ENCODE peak calls at places on chromosomes 4 and X, in five cellular contexts. D, L, P, W and Z are unnamed samples. For H3K36me3, the result is how much of the 10 kb centered on the place peaks cover.

GRCh38 chrX:1394731-1395501 is 3.0 kb upstream of the SLC25A6 start:
- DNase-seq in D (no peak), L (no peak), P (no peak), W (peak), Z (no peak)

GRCh38 chrX:70479970-70480659 is 35.5 kb downstream of the DLG3 start:
- DNase-seq in D (no peak), L (peak), P (peak), W (no peak), Z (no peak)

GRCh38 chrX:103254921-103255455 is at the start of gene TCEAL8:
- DNase-seq in D (peak), L (peak), P (peak), W (peak), Z (peak)

GRCh38 chrX:65194547-65194946 is 218.3 kb upstream of the ZC4H2 start:
- DNase-seq in D (no peak), L (no peak), P (no peak), W (no peak), Z (no peak)

GRCh38 chrX:100648601-100649417 is 4.8 kb downstream of the SRPX2 start:
- DNase-seq in D (peak), L (peak), P (peak), W (no peak), Z (peak)

GRCh38 chrX:139967300-139967699 is 2.0 kb upstream of the CXorf66 start:
- DNase-seq in D (no peak), L (no peak), P (no peak), W (no peak), Z (no peak)

GRCh38 chr4:40178672-40179071 is 18.2 kb upstream of the RHOH start:
- DNase-seq in D (no peak), L (no peak), P (peak), W (no peak), Z (no peak)

GRCh38 chr4:122099896-122100295 is 52.2 kb upstream of the BLTP1 start:
- DNase-seq in D (peak), L (no peak), P (no peak), W (no peak), Z (no peak)

GRCh38 chr4:8688041-8688907 is 95.7 kb downstream of the CPZ start:
- DNase-seq in D (no peak), L (peak), P (peak), W (no peak), Z (no peak)

GRCh38 chr4:101347267-101347556 is at the start of gene PPP3CA:
- DNase-seq in D (no peak), L (no peak), P (no peak), W (no peak), Z (no peak)

GRCh38 chrX:154063234-154063633 is 34.3 kb downstream of the MECP2 start:
- DNase-seq in D (no peak), L (no peak), P (no peak), W (no peak), Z (no peak)

GRCh38 chr4:14667624-14668295 is 334.5 kb upstream of the CPEB2 start:
- DNase-seq in D (no peak), L (peak), P (no peak), W (no peak), Z (no peak)

GRCh38 chr4:174284181-174284886 is 623 bp downstream of the CEP44 start:
- DNase-seq in D (peak), L (peak), P (no peak), W (no peak), Z (no peak)

GRCh38 chr4:153335665-153336064 is 8.8 kb upstream of the MND1 start:
- DNase-seq in D (peak), L (no peak), P (no peak), W (no peak), Z (no peak)

GRCh38 chrX:133660356-133660755 is 245.1 kb upstream of the GPC4 start:
- DNase-seq in D (peak), L (no peak), P (peak), W (no peak), Z (no peak)

GRCh38 chr4:117135634-117136354 is 50.4 kb upstream of the TRAM1L1 start:
- DNase-seq in D (peak), L (no peak), P (no peak), W (no peak), Z (peak)

GRCh38 chr4:94426783-94427182 is 25.0 kb upstream of the PDLIM5 start:
- DNase-seq in D (no peak), L (no peak), P (no peak), W (no peak), Z (no peak)

GRCh38 chrX:45479196-45479834 is 278.6 kb upstream of the DIPK2B start:
- DNase-seq in D (peak), L (peak), P (no peak), W (no peak), Z (no peak)

GRCh38 chr4:4866124-4866832 is 6.8 kb downstream of the MSX1 start:
- DNase-seq in D (no peak), L (no peak), P (no peak), W (no peak), Z (peak)

GRCh38 chrX:31516492-31516891 is 444.7 kb upstream of the FTHL17 start:
- DNase-seq in D (no peak), L (no peak), P (no peak), W (no peak), Z (no peak)

GRCh38 chrX:1534321-1535168 is 2.4 kb downstream of the P2RY8 start:
- DNase-seq in D (no peak), L (no peak), P (no peak), W (no peak), Z (no peak)

GRCh38 chrX:38437093-38437492 is 84.7 kb downstream of the OTC start:
- DNase-seq in D (peak), L (peak), P (no peak), W (no peak), Z (no peak)

GRCh38 chr4:109574931-109575804 is 15.1 kb downstream of the MCUB start:
- DNase-seq in D (no peak), L (no peak), P (no peak), W (no peak), Z (no peak)

GRCh38 chr4:38867478-38868054 is at the start of gene FAM114A1:
- DNase-seq in D (peak), L (peak), P (peak), W (peak), Z (peak)

GRCh38 chr4:38004887-38005286 is 44.7 kb downstream of the PTTG2 start:
- DNase-seq in D (no peak), L (no peak), P (no peak), W (no peak), Z (no peak)

GRCh38 chr4:119835511-119835910 is 206.9 kb upstream of the PDE5A start:
- DNase-seq in D (no peak), L (no peak), P (no peak), W (no peak), Z (no peak)

GRCh38 chr4:128524311-128524710 is 236.7 kb upstream of the PGRMC2 start:
- DNase-seq in D (peak), L (peak), P (peak), W (peak), Z (no peak)

GRCh38 chrX:72018277-72019112 is 107.8 kb downstream of the NHSL2 start:
- DNase-seq in D (peak), L (peak), P (peak), W (peak), Z (peak)

GRCh38 chrX:45843518-45843917 is 642.8 kb upstream of the DIPK2B start:
- DNase-seq in D (no peak), L (no peak), P (no peak), W (no peak), Z (no peak)

GRCh38 chrX:16733013-16733412 is 13.6 kb downstream of the SYAP1 start:
- DNase-seq in D (no peak), L (no peak), P (no peak), W (no peak), Z (no peak)

GRCh38 chr4:105181259-105181658 is 34.6 kb downstream of the TET2 start:
- DNase-seq in D (no peak), L (no peak), P (no peak), W (no peak), Z (peak)

GRCh38 chrX:13747836-13748235 is 13.3 kb downstream of the OFD1 start:
- DNase-seq in D (peak), L (peak), P (peak), W (no peak), Z (peak)

DNA sequence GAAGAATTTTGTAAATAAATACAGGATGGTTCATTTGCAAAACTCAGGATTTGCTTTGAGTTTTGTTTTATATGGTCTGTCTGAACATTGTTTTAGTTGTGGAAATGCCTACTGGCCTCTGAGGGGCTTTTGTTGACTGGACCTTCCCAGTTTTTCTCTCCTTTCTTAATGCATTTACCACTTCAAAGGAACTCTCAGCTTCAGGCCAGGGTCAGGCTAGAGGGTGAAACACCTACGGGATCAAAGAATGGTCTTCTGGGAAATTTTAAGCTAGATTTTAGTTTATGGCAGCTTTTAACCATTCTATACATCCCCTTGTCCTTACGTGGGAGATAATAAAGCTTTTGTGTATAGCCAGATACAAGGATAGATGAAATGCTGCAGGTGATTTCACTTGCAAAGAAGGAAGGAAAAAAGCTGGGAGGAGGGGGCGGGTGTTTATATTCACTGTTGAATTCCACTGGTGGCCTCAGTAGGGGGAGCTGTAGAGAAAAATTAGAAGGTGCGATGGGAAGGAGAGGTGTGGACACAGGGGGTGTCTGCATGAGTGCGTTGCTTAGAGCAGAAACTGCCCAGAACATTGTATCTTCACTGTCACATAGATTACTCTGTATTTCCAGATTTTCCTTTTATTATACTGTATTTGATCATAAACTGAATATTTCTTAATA is 151.8 kb downstream of the TSPAN5 start:
- DNase-seq in D (no peak), L (no peak), P (no peak), W (no peak), Z (no peak)
- TF ChIP-seq CTCF in D (peak), L (peak), P (no peak), W (no peak), Z (peak)

DNA sequence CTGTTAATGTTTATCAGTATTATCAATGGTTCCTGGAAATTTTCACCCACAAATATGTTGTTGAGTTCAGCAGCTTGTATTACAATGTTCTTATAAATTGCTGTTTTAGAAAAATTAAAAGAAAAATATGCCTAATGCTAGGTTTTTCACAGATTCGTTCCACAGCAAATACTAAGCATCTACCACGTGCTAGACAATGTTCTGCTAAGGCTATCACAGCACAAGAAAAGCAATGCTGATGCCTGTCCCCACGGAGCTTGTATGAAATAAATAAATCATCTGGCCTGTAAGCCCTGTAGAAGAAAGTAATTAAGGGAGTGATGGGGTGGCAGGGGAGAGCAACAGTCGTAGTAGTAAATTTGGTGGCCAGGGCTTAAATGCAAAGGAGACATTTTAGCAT is 36.5 kb downstream of the ARAP2 start:
- DNase-seq in D (no peak), L (no peak), P (no peak), W (no peak), Z (no peak)
- H3K36me3 ChIP-seq in D (under half), L (under half), P (under half), W (under half), Z (under half)

DNA sequence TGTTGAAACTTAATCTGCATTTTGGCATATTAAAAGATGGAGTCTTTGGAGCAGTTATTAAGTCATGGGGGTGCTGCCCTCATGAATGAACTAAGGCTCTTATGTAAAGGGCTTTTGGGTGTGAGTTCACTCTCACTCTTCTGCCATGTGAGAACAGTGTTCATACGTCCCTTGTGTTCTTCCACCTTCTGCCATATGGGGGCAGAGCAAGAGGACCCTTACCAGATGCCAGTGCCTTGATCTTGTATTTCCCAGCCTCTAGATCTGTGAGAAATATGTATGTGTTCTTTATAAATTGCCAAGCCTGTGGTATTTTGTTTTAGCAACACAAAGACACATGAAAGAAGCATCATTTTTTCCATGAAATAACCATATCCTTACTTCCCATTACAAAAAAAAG is 213.9 kb downstream of the SPOCK3 start:
- DNase-seq in D (no peak), L (no peak), P (no peak), W (no peak), Z (no peak)
- TF ChIP-seq CTCF in D (no peak), L (peak), P (no peak), W (no peak), Z (peak)

GRCh38 chr4:41686893-41687292 is 61.6 kb downstream of the PHOX2B start:
- DNase-seq in D (no peak), L (no peak), P (no peak), W (no peak), Z (no peak)

GRCh38 chr4:41681054-41681453 is 67.5 kb downstream of the PHOX2B start:
- DNase-seq in D (no peak), L (no peak), P (no peak), W (no peak), Z (no peak)

GRCh38 chr4:41679991-41680390 is 68.5 kb downstream of the PHOX2B start:
- DNase-seq in D (peak), L (no peak), P (no peak), W (no peak), Z (no peak)

GRCh38 chr4:41678951-41679350 is 69.6 kb downstream of the PHOX2B start:
- DNase-seq in D (no peak), L (no peak), P (no peak), W (no peak), Z (no peak)

GRCh38 chr4:41683321-41683720 is 65.2 kb downstream of the PHOX2B start:
- DNase-seq in D (no peak), L (no peak), P (no peak), W (no peak), Z (no peak)
- H3K36me3 ChIP-seq in D (under half), L (under half), P (under half), W (under half), Z (under half)

GRCh38 chrX:8845060-8845459 is 43.9 kb upstream of the FAM9A start:
- DNase-seq in D (peak), L (peak), P (peak), W (no peak), Z (peak)
- TF ChIP-seq CTCF in D (peak), L (peak), P (no peak), W (no peak), Z (peak)

GRCh38 chr4:159401791-159402380 is 299.0 kb downstream of the RAPGEF2 start:
- DNase-seq in D (peak), L (peak), P (no peak), W (no peak), Z (no peak)
- H3K36me3 ChIP-seq in D (under half), L (under half), P (under half), W (under half), Z (under half)

GRCh38 chr4:134777626-134778025 is 576.0 kb upstream of the PABPC4L start:
- DNase-seq in D (no peak), L (no peak), P (no peak), W (no peak), Z (peak)
- TF ChIP-seq CTCF in D (peak), L (no peak), P (peak), W (no peak), Z (peak)

GRCh38 chr4:1842993-1843448 is 12.9 kb downstream of the LETM1 start:
- DNase-seq in D (peak), L (peak), P (no peak), W (no peak), Z (no peak)

GRCh38 chr4:1842339-1842895 is 13.5 kb downstream of the LETM1 start:
- DNase-seq in D (no peak), L (no peak), P (no peak), W (no peak), Z (no peak)

GRCh38 chr4:1841886-1842210 is 14.1 kb downstream of the LETM1 start:
- DNase-seq in D (no peak), L (no peak), P (no peak), W (no peak), Z (no peak)

GRCh38 chr4:1841201-1841885 is 14.6 kb downstream of the LETM1 start:
- DNase-seq in D (no peak), L (no peak), P (no peak), W (no peak), Z (no peak)

DNA sequence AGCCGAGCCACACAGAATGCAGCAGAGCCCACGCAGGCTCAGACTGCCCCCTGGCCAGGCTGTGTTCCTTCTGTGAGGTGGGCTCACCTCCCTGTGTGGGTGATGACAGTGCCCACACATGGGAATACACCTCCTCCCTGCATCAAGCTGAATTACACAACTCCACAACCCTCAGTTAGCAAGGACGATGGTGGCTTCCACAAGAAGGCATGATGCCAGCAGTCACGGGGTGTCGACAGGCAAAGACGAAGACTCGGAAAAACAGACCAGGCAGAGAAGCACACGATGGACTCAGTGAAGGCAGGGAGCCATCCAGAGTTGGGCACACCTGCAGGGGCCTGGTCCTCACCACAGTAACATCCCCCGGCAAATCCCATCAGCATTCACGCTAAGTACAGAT is 12.1 kb downstream of the LETM1 start:
- DNase-seq in D (no peak), L (no peak), P (no peak), W (no peak), Z (no peak)
- H3K36me3 ChIP-seq in D (under half), L (under half), P (under half), W (under half), Z (under half)

GRCh38 chr4:159608434-159608833 is 505.6 kb downstream of the RAPGEF2 start:
- DNase-seq in D (peak), L (no peak), P (no peak), W (no peak), Z (no peak)
- TF ChIP-seq CTCF in D (peak), L (no peak), P (peak), W (no peak), Z (no peak)

DNA sequence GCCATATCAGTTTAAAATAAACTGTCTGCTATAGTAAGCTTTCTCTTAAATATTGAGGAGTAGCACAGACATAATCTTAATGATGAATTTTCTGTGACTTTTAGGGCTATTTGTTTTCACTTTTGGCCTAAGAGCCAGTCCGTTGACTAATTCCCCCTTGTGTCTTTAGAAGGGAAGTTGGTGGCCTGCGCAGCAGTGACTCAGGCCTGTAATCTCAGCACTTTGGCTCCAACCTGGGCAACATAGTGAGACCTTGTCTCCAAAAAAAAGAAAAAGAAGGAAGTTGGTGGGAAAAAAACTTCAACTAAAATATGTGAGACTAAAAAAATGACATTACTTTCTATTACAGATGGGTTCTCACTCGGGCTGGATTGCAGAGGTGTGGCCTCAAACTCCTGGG is 3.4 kb downstream of the NCAPG start:
- DNase-seq in D (peak), L (peak), P (peak), W (no peak), Z (no peak)
- H3K36me3 ChIP-seq in D (under half), L (under half), P (under half), W (under half), Z (under half)